ENCODE peak calls at places on chromosomes 13 and 19, in nine cellular contexts. T is transverse colon, C is upper lobe of left lung, J is HL-60, P is SK-N-SH, G is breast epithelium, W is H1, K is Panc1, F is vagina. E is an unnamed sample.

GRCh38 chr19:53906211-53907192 is 2.6 kb upstream of the CACNG7 start:
- DNase-seq in T (peak), C (peak), J (no peak), P (peak), G (no peak), W (peak), K (no peak), F (no peak), E (no peak)

GRCh38 chr19:15122331-15123030 is 15.3 kb downstream of the SYDE1 start:
- DNase-seq in T (no peak), C (peak), J (no peak), P (no peak), G (no peak), W (no peak), K (no peak), F (no peak), E (no peak)

GRCh38 chr13:25085125-25085742 is 10.7 kb upstream of the PABPC3 start:
- DNase-seq in T (peak), C (no peak), J (no peak), P (peak), G (no peak), W (no peak), K (peak), F (no peak), E (peak)

GRCh38 chr13:112960671-112961070 is 8.3 kb upstream of the MCF2L start:
- DNase-seq in T (no peak), C (no peak), J (no peak), P (no peak), G (no peak), W (no peak), K (no peak), F (no peak), E (no peak)

GRCh38 chr19:42323473-42323851 is 2.0 kb upstream of the MEGF8 start:
- DNase-seq in T (peak), C (no peak), J (no peak), P (no peak), G (no peak), W (peak), K (no peak), F (no peak), E (no peak)

GRCh38 chr19:38617764-38618589 is at the start of gene MAP4K1:
- DNase-seq in T (peak), C (peak), J (peak), P (no peak), G (no peak), W (no peak), K (no peak), F (no peak), E (peak)

GRCh38 chr19:51031880-51032225 is 2.9 kb downstream of the KLK12 start:
- DNase-seq in T (no peak), C (peak), J (no peak), P (no peak), G (no peak), W (no peak), K (no peak), F (no peak), E (no peak)

GRCh38 chr13:53398051-53398450 is 369.4 kb downstream of the OLFM4 start:
- DNase-seq in T (no peak), C (no peak), J (no peak), P (no peak), G (no peak), W (no peak), K (no peak), F (no peak), E (no peak)

DNA sequence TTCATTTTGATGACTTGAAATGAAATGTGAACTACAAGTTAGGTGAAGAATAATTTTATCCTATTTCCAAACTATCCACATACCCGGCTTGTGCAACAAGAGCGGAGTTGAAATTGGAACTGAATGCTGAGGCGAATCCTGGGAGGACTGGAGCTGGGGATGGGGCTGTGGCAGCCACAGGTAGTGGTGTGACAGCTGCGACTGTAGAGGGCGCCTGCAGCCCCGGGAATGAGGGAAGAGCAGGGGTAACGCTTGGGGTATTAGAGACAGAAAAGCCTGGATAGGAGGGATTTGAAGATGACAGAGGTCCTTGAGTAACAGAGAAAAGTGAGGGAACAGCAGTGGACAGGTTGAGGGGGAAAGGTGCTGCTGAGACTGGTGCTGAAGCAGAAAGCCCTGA is 22.0 kb upstream of the STOML3 start:
- DNase-seq in T (no peak), C (peak), J (no peak), P (peak), G (no peak), W (peak), K (no peak), F (no peak), E (no peak)
- TF ChIP-seq CTCF in T (no peak), C (no peak), J (no peak), P (peak), G (no peak), W (peak), K (peak), F (no peak), E (no peak)

GRCh38 chr19:49597703-49597974 is 6.7 kb downstream of the PRR12 start:
- DNase-seq in T (no peak), C (peak), J (no peak), P (no peak), G (no peak), W (no peak), K (no peak), F (no peak), E (no peak)
- TF ChIP-seq POLR2AphosphoS5 in T (no peak), C (no peak), J (no peak), P (no peak), G (no peak), W (no peak), K (no peak), F (no peak), E (no peak)

DNA sequence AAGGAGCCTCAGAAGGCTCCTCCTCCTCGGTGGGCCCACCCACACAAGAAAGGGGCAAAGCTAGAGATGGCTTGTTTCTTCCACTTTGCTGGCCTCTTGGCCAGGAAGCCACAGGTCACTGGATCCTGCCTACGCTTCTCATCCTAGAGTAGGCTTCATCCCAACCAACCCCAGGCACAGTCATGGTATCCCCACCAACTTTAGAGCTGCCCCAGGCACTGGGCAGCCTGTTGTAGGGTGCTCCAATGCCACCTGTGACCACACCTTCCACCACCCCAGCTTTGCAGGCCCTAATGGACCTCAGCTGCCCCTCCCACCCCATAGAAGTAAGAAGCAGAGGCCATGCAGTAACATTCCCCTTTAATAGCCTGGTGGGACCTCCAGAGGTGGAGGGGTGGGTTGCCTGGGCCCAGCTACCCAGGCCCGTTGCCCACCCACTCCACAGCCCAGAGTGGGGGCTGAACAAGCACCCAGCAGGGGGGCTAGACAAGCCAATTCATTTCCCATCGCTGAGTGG is 522 bp upstream of the CHMP2A start:
- DNase-seq in T (no peak), C (no peak), J (no peak), P (no peak), G (no peak), W (no peak), K (no peak), F (no peak), E (no peak)
- TF ChIP-seq CTCF in T (no peak), C (no peak), J (no peak), P (no peak), G (no peak), W (no peak), K (no peak), F (no peak), E (no peak)

DNA sequence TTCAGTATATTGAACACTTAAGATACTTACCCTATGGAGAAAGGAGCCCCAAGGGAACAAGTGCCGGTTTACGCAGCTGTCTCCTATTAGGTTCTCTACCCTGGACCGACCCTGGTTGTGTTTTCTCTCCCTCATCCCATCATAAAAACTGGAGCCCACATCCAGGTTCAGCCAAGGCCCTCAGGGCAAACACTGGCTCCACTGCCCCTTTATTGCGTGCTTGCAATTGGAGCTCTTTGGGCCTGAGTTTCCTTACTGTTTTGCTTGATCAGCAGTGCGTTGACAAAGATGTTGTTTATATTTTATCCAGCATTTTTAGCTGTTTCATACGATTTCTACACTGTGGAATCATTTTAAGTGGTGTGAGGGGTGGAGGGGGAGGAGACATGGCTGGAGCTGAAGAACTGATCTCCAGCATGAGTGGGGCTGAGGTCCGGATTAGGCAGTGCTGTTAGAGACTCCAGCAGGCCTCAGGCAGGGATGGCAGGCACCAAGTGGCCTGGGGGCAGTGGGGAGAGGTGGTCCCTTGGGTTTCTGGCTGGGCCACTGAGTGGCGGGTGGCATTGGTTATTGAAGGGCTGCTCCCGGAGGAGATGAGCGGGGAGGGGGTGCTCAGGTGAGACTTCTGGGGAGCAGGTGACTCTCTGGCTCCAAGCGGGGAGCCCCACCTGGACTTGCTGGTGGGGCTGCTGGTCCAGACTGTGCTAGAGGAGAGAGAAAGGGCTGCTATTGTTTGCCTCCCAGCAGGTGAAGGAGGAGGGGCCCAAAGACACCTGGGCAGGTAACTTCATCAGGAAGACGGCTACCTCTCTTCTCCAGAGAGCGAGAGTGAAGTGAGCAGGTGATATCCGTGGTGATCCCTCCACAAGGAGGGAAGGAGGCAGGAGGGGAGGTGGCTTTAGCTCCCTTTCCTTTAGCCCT is 62.3 kb upstream of the RNF113B start:
- DNase-seq in T (no peak), C (no peak), J (no peak), P (no peak), G (no peak), W (peak), K (no peak), F (no peak), E (no peak)
- TF ChIP-seq POLR2AphosphoS5 in T (no peak), C (no peak), J (no peak), P (no peak), G (no peak), W (no peak), K (no peak), F (no peak), E (no peak)

GRCh38 chr13:59975807-59976445 is 187.8 kb downstream of the DIAPH3 start:
- DNase-seq in T (no peak), C (no peak), J (no peak), P (no peak), G (no peak), W (no peak), K (no peak), F (no peak), E (no peak)

GRCh38 chr13:59970847-59971246 is 192.9 kb downstream of the DIAPH3 start:
- DNase-seq in T (no peak), C (no peak), J (no peak), P (no peak), G (no peak), W (no peak), K (no peak), F (no peak), E (no peak)
- TF ChIP-seq CTCF in T (no peak), C (no peak), J (no peak), P (no peak), G (no peak), W (no peak), K (no peak), F (no peak), E (no peak)

GRCh38 chr13:76832258-76832988 is 53.8 kb downstream of the KCTD12 start:
- DNase-seq in T (no peak), C (no peak), J (no peak), P (no peak), G (no peak), W (no peak), K (no peak), F (no peak), E (no peak)

GRCh38 chr13:76828316-76828741 is 57.9 kb downstream of the KCTD12 start:
- DNase-seq in T (no peak), C (no peak), J (no peak), P (no peak), G (no peak), W (no peak), K (no peak), F (no peak), E (no peak)

GRCh38 chr13:76830805-76831204 is 55.4 kb downstream of the KCTD12 start:
- DNase-seq in T (no peak), C (no peak), J (no peak), P (no peak), G (no peak), W (no peak), K (no peak), F (no peak), E (no peak)

GRCh38 chr13:76826527-76826926 is 59.7 kb downstream of the KCTD12 start:
- DNase-seq in T (no peak), C (no peak), J (no peak), P (no peak), G (no peak), W (no peak), K (no peak), F (no peak), E (no peak)

GRCh38 chr13:76829572-76830327 is 56.5 kb downstream of the KCTD12 start:
- DNase-seq in T (no peak), C (peak), J (no peak), P (no peak), G (no peak), W (no peak), K (no peak), F (no peak), E (no peak)
- TF ChIP-seq POLR2AphosphoS5 in T (no peak), C (no peak), J (no peak), P (no peak), G (no peak), W (no peak), K (no peak), F (no peak), E (no peak)

GRCh38 chr19:1027020-1027952 is 878 bp downstream of the CNN2 start:
- DNase-seq in T (no peak), C (peak), J (no peak), P (no peak), G (no peak), W (no peak), K (no peak), F (no peak), E (no peak)

GRCh38 chr19:1032264-1032867 is 6.0 kb downstream of the CNN2 start:
- DNase-seq in T (no peak), C (no peak), J (no peak), P (no peak), G (no peak), W (no peak), K (no peak), F (no peak), E (no peak)

GRCh38 chr19:1026189-1027019 is at the start of gene CNN2:
- DNase-seq in T (peak), C (peak), J (no peak), P (peak), G (peak), W (peak), K (no peak), F (no peak), E (peak)

DNA sequence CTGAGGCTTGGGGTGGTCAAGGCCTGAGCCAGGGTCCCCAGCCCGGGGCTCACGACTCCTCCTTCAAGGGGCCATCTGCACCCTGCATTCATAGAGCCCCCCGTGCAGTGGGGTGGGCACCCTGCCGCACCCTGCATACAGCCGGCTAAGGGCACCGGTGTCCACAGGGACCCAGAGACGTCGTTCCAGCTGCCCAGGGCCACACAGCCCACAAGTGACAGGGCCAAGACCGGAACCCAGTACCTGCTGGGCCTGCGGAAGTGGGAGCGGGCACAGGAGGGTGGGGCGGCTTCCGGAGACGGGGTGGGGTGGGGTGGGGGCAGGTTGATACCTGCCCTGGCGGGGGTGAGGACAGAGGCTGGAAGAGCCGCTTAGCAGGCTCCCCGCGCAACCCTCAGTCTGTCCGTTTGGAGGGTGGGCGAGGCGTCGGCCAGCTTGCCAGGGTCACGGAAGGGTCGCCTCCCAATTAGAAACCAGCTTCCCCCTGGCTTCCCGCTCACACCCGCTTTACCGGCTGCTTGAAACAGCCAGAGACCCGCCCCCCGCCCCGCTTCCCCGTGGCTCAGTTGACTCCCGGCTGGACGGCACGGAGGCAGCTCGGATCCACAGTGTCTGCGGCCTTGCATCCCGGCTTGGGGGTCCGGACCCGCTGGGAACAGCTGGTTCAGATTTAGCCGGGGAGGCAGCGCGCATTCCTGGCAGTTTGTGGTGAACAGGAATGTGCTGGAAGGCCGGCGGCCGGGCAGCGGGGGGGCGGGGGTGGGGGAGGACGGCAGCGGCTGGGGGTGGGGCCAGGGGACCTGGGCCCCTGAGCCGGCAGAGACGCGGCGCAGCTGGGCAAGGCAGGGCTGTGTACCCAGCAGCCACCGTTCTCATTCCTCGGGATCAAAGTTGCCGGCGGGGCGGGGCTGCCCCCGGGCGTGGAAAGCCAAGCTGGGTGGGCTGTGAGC is 1.8 kb downstream of the CNN2 start:
- DNase-seq in T (peak), C (peak), J (peak), P (peak), G (peak), W (peak), K (no peak), F (no peak), E (peak)
- TF ChIP-seq CTCF in T (no peak), C (no peak), J (no peak), P (no peak), G (no peak), W (no peak), K (no peak), F (no peak), E (no peak)